ENCODE peak calls at places on chromosomes 1 and 21, in four cellular contexts. X is CD4-positive, CD25-positive, alpha-beta regulatory T cell; V is astrocyte; P is uterus. E is an unnamed sample.
A peak's percentile ranks its signal among the peaks of the same experiment; 100 is the strongest.

GRCh38 chr1:28898267-28898955 is 16.0 kb upstream of the EPB41 start:
- DNase-seq in X (no peak), V (no peak), P (peak; percentile 42), E (no peak)

GRCh38 chr1:80882552-80882951 is 918.2 kb upstream of the ADGRL2 start:
- DNase-seq in X (no peak), V (peak; percentile 64), P (no peak), E (no peak)

GRCh38 chr21:33155005-33155404 is 74.7 kb upstream of the IFNAR2 start:
- DNase-seq in X (no peak), V (no peak), P (no peak), E (no peak)

GRCh38 chr1:236063919-236064673 is 794 bp downstream of the NID1 start:
- DNase-seq in X (no peak), V (peak; percentile 51), P (peak; percentile 71), E (peak; percentile 63)

GRCh38 chr1:32250893-32251716 is at the start of gene LCK:
- DNase-seq in X (peak; percentile 40), V (no peak), P (no peak), E (no peak)

GRCh38 chr1:221897312-221897711 is 155.4 kb upstream of the DUSP10 start:
- DNase-seq in X (no peak), V (peak; percentile 39), P (no peak), E (no peak)

GRCh38 chr1:9700340-9700739 is 48.8 kb downstream of the PIK3CD start:
- DNase-seq in X (no peak), V (peak; percentile 90), P (no peak), E (no peak)

GRCh38 chr1:193614817-193615216 is 428.4 kb upstream of the B3GALT2 start:
- DNase-seq in X (no peak), V (peak; percentile 44), P (no peak), E (no peak)

GRCh38 chr1:60692031-60692430 is 390.3 kb upstream of the NFIA start:
- DNase-seq in X (no peak), V (no peak), P (no peak), E (no peak)

GRCh38 chr1:155083865-155084721 is 5.5 kb downstream of the EFNA3 start:
- DNase-seq in X (no peak), V (no peak), P (peak; percentile 66), E (no peak)

GRCh38 chr1:225651376-225651871 is 1.5 kb downstream of the ENAH start:
- DNase-seq in X (no peak), V (peak; percentile 51), P (no peak), E (no peak)

GRCh38 chr1:53175302-53175913 is 21.2 kb upstream of the CPT2 start:
- DNase-seq in X (no peak), V (peak; percentile 77), P (no peak), E (no peak)

GRCh38 chr1:57345916-57346315 is 77.9 kb downstream of the DAB1 start:
- DNase-seq in X (no peak), V (no peak), P (no peak), E (peak; percentile 19)

GRCh38 chr1:19185976-19186375 is 24.1 kb downstream of the UBR4 start:
- DNase-seq in X (no peak), V (no peak), P (no peak), E (no peak)
- H3K27ac ChIP-seq in X (no peak overlapping the region), V (no peak overlapping the region), P (no peak overlapping the region), E (no peak overlapping the region)

GRCh38 chr21:28635541-28635940 is 357.1 kb downstream of the LTN1 start:
- DNase-seq in X (no peak), V (no peak), P (no peak), E (no peak)

GRCh38 chr21:28639742-28640141 is 352.9 kb downstream of the LTN1 start:
- DNase-seq in X (no peak), V (peak; percentile 27), P (no peak), E (peak; percentile 61)

GRCh38 chr21:28640326-28640725 is 352.4 kb downstream of the LTN1 start:
- DNase-seq in X (no peak), V (no peak), P (no peak), E (no peak)

GRCh38 chr21:28633803-28634572 is 358.7 kb downstream of the LTN1 start:
- DNase-seq in X (no peak), V (peak; percentile 93), P (peak; percentile 40), E (no peak)

DNA sequence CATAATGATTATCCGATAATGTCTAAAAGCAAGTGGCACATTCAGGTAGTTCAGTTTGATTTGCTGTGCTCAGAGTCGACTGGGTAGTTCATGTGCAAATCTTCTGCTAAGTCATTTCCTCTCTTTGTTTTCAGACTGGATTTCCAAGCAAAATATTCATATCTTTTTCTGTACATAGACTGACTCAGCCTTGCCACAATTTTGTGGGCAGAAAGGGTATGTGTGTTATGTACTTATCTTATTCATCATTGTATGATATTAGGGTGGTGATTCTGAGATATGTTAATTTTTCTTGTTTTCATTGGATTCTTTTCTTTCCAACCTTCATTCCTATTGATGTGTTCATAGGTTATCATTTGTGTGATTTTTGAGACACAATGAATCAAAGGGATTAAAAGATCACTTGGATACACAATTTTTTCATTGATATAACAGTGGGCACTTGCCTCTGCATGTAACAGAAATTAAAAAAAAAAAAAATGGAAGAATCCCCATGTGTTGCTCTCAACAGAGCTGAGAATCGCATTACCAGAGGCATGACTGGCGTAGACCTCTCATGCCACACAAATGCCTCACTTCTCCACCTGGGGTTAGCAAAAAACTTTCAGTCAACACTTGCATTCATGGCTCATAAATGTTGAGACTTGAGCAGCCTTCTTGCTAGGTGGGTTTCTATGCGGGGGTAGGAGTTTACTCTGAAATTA is 355.5 kb downstream of the LTN1 start:
- DNase-seq in X (no peak), V (peak; percentile 96), P (no peak), E (no peak)
- H3K27ac ChIP-seq in X (no peak overlapping the region), V (peak overlapping the region; percentile 90), P (no peak overlapping the region), E (no peak overlapping the region)

GRCh38 chr1:43255438-43256210 is 14.2 kb upstream of the TMEM125 start:
- DNase-seq in X (no peak), V (no peak), P (no peak), E (no peak)
- H3K27ac ChIP-seq in X (no peak overlapping the region), V (no peak overlapping the region), P (no peak overlapping the region), E (no peak overlapping the region)

GRCh38 chr1:177122461-177122860 is 42.1 kb downstream of the ASTN1 start:
- DNase-seq in X (no peak), V (no peak), P (no peak), E (no peak)

GRCh38 chr1:177118901-177119300 is 45.6 kb downstream of the ASTN1 start:
- DNase-seq in X (no peak), V (no peak), P (no peak), E (no peak)

GRCh38 chr1:177122869-177123268 is 41.6 kb downstream of the ASTN1 start:
- DNase-seq in X (no peak), V (no peak), P (no peak), E (no peak)

GRCh38 chr1:177124578-177125278 is 39.8 kb downstream of the ASTN1 start:
- DNase-seq in X (no peak), V (no peak), P (no peak), E (no peak)

DNA sequence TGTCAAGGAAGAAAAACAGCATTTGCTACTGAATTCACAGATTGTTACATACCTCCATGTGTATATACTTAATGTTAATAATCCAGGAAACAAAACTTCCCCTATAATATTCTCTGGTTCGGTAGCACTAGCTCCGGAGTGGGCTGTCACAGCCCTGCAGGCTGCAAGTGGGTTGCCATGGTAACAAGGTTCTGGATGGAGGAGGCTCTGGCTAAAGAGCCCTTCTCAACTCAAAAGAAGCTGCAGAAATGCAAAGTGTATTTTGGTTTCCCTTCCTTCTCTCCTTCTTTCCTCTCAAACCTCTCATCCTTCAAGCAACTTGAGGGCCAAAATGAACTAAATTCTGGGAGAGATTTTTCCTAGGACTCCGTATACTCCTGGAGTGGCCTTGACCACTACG is 45.2 kb downstream of the ASTN1 start:
- DNase-seq in X (no peak), V (no peak), P (no peak), E (peak; percentile 72)
- H3K27ac ChIP-seq in X (no peak overlapping the region), V (no peak overlapping the region), P (no peak overlapping the region), E (no peak overlapping the region)

GRCh38 chr1:214216779-214217178 is 64.2 kb upstream of the SMYD2 start:
- DNase-seq in X (no peak), V (no peak), P (no peak), E (no peak)
- H3K27ac ChIP-seq in X (no peak overlapping the region), V (no peak overlapping the region), P (no peak overlapping the region), E (no peak overlapping the region)

GRCh38 chr1:158145173-158145719 is 35.4 kb upstream of the CD1D start:
- DNase-seq in X (no peak), V (peak; percentile 3), P (peak; percentile 41), E (no peak)

GRCh38 chr1:158146165-158146564 is 34.5 kb upstream of the CD1D start:
- DNase-seq in X (no peak), V (peak; percentile 13), P (no peak), E (no peak)

GRCh38 chr1:158146739-158147138 is 34.0 kb upstream of the CD1D start:
- DNase-seq in X (no peak), V (no peak), P (no peak), E (no peak)

DNA sequence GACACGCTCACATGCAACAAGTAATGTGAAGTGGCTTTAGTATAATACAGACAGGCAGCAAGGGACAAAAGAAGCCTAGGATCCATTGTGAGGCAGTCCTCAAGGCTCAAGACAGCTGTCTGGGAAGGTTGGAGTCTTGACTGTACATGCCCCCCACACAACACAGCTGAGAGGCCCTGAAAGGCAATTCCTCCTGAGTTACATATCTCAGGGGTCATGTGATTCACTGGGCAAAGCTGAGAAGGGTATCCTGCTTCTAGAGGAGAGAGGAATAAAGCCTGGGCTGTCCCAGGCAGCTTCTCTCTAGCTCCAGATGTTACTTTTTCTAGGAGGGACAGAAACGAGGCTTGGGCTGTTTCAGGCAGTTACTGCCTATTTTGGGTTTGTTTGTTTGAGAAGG is 39.8 kb upstream of the CD1D start:
- DNase-seq in X (no peak), V (no peak), P (no peak), E (no peak)
- H3K27ac ChIP-seq in X (no peak overlapping the region), V (no peak overlapping the region), P (no peak overlapping the region), E (no peak overlapping the region)

GRCh38 chr1:246587606-246588005 is 21.4 kb downstream of the CNST start:
- DNase-seq in X (no peak), V (peak; percentile 34), P (no peak), E (no peak)
- H3K27ac ChIP-seq in X (peak overlapping the region; percentile 38), V (peak overlapping the region; percentile 60), P (peak overlapping the region; percentile 12), E (no peak overlapping the region)

DNA sequence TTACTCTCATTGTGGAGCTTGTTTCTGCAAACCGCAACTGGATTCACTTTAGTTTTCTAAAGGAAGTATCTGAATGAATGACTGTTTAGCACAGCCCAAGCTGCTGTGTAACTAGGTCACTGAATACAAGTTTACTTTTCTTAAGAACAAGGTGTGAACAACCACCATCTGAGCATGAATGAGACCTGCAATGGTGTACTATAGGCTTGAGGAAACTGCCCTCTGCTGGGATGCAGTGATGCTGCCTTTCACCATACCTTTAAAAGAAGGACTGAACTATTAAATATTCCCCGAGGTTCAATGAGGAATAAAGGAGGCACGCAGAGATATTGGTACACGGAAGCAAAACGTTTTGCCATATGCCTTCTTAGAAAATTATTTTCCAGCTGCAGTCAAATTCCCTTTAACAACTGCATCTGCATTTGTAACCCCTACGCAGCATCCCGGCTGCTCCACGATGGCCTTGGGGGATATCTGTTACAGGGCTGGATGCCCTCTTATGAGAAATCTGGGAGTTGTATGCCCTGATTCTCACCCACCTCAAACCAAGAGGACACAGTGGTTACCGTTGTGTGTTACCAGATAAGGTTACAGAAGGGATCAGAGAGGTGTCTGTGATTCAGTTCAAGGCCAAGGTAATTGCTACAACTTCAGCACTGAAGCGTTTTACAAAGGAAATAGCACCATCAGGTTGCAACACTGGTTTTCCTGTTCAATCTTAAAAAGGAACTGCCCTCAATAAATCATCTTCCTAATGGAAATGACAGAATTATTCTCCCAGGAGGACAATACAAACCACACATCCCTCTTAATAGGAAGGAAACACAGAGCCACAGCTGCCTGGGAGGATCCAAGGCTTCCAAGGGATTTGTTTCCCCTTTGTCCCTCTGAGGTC is 470.5 kb downstream of the LTN1 start:
- DNase-seq in X (no peak), V (no peak), P (peak; percentile 30), E (peak; percentile 33)
- H3K27ac ChIP-seq in X (no peak overlapping the region), V (no peak overlapping the region), P (peak overlapping the region; percentile 54), E (no peak overlapping the region)